ENCODE peak calls at places on chromosome 17, in eight cellular contexts. L is tibial artery, D is SK-N-SH, X is mesothelial cell of epicardium, O is AG10803, A is endothelial cell, W is ovary, J is A549. R is an unnamed sample.
A peak's percentile ranks its signal among the peaks of the same experiment; 100 is the strongest.

GRCh38 chr17:29789186-29790170 is 140.6 kb downstream of the SSH2 start:
- DNase-seq in L (no peak), D (no peak), X (no peak), O (peak; percentile 41), A (no peak), W (no peak), J (no peak), R (no peak)

GRCh38 chr17:67280279-67280678 is 35.3 kb upstream of the HELZ start:
- DNase-seq in L (no peak), D (no peak), X (no peak), O (no peak), A (no peak), W (no peak), J (no peak), R (no peak)

GRCh38 chr17:83181991-83182619 is 102.7 kb downstream of the METRNL start:
- DNase-seq in L (peak; percentile 62), D (no peak), X (no peak), O (no peak), A (no peak), W (no peak), J (no peak), R (peak; percentile 66)

GRCh38 chr17:45006927-45007461 is 38.9 kb upstream of the C1QL1 start:
- DNase-seq in L (no peak), D (peak; percentile 50), X (no peak), O (no peak), A (no peak), W (no peak), J (no peak), R (no peak)

GRCh38 chr17:17527534-17527933 is 31.3 kb upstream of the RASD1 start:
- DNase-seq in L (no peak), D (no peak), X (no peak), O (no peak), A (no peak), W (no peak), J (no peak), R (no peak)

GRCh38 chr17:5379351-5380107 is 39.9 kb downstream of the NUP88 start:
- DNase-seq in L (no peak), D (no peak), X (no peak), O (no peak), A (no peak), W (no peak), J (no peak), R (no peak)

GRCh38 chr17:56707312-56708219 is 114.1 kb downstream of the NOG start:
- DNase-seq in L (no peak), D (no peak), X (peak; percentile 29), O (peak; percentile 37), A (no peak), W (no peak), J (no peak), R (no peak)

GRCh38 chr17:42000399-42001076 is 16.7 kb downstream of the DNAJC7 start:
- DNase-seq in L (no peak), D (no peak), X (no peak), O (no peak), A (no peak), W (no peak), J (no peak), R (no peak)

GRCh38 chr17:21194688-21195087 is 19.3 kb downstream of the TMEM11 start:
- DNase-seq in L (no peak), D (peak; percentile 70), X (no peak), O (peak; percentile 80), A (no peak), W (peak; percentile 83), J (no peak), R (no peak)

GRCh38 chr17:4953461-4953961 is 2.6 kb downstream of the ENO3 start:
- DNase-seq in L (no peak), D (no peak), X (no peak), O (peak; percentile 88), A (no peak), W (no peak), J (no peak), R (no peak)

GRCh38 chr17:79933863-79934652 is 94.8 kb upstream of the CBX4 start:
- DNase-seq in L (no peak), D (no peak), X (no peak), O (no peak), A (no peak), W (no peak), J (peak; percentile 58), R (no peak)

GRCh38 chr17:51166987-51167931 is 1.0 kb downstream of the NME2 start:
- DNase-seq in L (no peak), D (peak; percentile 95), X (peak; percentile 51), O (peak; percentile 20), A (peak; percentile 79), W (peak; percentile 50), J (peak; percentile 62), R (peak; percentile 80)

GRCh38 chr17:64972611-64973010 is 53.3 kb upstream of the LRRC37A3 start:
- DNase-seq in L (no peak), D (no peak), X (no peak), O (no peak), A (no peak), W (no peak), J (no peak), R (no peak)

GRCh38 chr17:50899005-50899460 is 32.9 kb upstream of the TOB1 start:
- DNase-seq in L (no peak), D (no peak), X (no peak), O (no peak), A (no peak), W (no peak), J (no peak), R (no peak)

GRCh38 chr17:68707032-68707431 is 105.9 kb upstream of the FAM20A start:
- DNase-seq in L (no peak), D (no peak), X (no peak), O (peak; percentile 86), A (no peak), W (no peak), J (no peak), R (no peak)

GRCh38 chr17:48478224-48479013 is 48.4 kb upstream of the SKAP1 start:
- DNase-seq in L (no peak), D (no peak), X (no peak), O (peak; percentile 21), A (no peak), W (no peak), J (no peak), R (no peak)

GRCh38 chr17:38609280-38610031 is 3.7 kb upstream of the SRCIN1 start:
- DNase-seq in L (no peak), D (no peak), X (no peak), O (no peak), A (no peak), W (no peak), J (no peak), R (no peak)
- TF ChIP-seq CTCF in L (no peak), D (no peak), X (no peak), O (no peak), A (no peak), W (no peak), J (no peak), R (no peak)

DNA sequence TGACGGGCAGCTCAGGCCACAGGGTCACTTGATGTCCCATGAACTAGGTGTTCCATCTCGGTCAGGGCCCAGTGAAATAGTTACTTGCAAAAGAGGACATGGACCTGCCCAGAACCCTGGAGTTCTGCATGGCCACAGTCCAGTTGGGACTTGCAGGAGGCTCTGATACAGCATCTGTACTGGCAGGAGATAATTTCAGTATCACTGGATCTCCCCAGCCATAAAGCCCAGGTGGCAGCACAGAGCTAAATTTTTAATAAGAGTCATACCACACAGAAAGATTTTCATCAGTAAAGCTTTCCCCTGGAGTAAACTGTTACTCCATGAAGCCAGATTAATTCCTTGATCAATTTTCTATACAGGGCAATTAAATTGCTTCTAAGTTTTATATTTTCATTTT is 18.0 kb upstream of the SLC16A5 start:
- DNase-seq in L (no peak), D (peak; percentile 58), X (no peak), O (peak; percentile 33), A (no peak), W (no peak), J (peak; percentile 68), R (no peak)
- TF ChIP-seq CTCF in L (no peak), D (peak; percentile 52), X (peak; percentile 11), O (peak; percentile 55), A (no peak), W (no peak), J (peak; percentile 78), R (peak; percentile 19)

GRCh38 chr17:78202666-78203065 is 11.4 kb upstream of the BIRC5 start:
- DNase-seq in L (no peak), D (no peak), X (no peak), O (no peak), A (no peak), W (no peak), J (no peak), R (no peak)

GRCh38 chr17:78205124-78205775 is 8.8 kb upstream of the BIRC5 start:
- DNase-seq in L (no peak), D (no peak), X (no peak), O (no peak), A (no peak), W (no peak), J (no peak), R (no peak)

GRCh38 chr17:78204387-78205123 is 9.5 kb upstream of the BIRC5 start:
- DNase-seq in L (no peak), D (no peak), X (no peak), O (no peak), A (no peak), W (no peak), J (no peak), R (no peak)

GRCh38 chr17:78208486-78208885 is 5.6 kb upstream of the BIRC5 start:
- DNase-seq in L (no peak), D (no peak), X (no peak), O (no peak), A (no peak), W (no peak), J (no peak), R (no peak)

GRCh38 chr17:78206298-78206697 is 7.8 kb upstream of the BIRC5 start:
- DNase-seq in L (no peak), D (no peak), X (no peak), O (no peak), A (no peak), W (no peak), J (no peak), R (no peak)
- TF ChIP-seq CTCF in L (no peak), D (peak; percentile 16), X (no peak), O (no peak), A (no peak), W (no peak), J (peak; percentile 6), R (no peak)

GRCh38 chr17:73331060-73331459 is 19.3 kb upstream of the CDC42EP4 start:
- DNase-seq in L (no peak), D (no peak), X (no peak), O (no peak), A (no peak), W (no peak), J (no peak), R (no peak)

GRCh38 chr17:73324711-73325526 is 13.1 kb upstream of the CDC42EP4 start:
- DNase-seq in L (no peak), D (peak; percentile 55), X (no peak), O (no peak), A (no peak), W (no peak), J (no peak), R (no peak)

GRCh38 chr17:73320601-73321264 is 8.9 kb upstream of the CDC42EP4 start:
- DNase-seq in L (no peak), D (peak; percentile 54), X (no peak), O (no peak), A (no peak), W (no peak), J (no peak), R (no peak)

GRCh38 chr17:73323622-73324455 is 12.0 kb upstream of the CDC42EP4 start:
- DNase-seq in L (no peak), D (peak; percentile 41), X (no peak), O (peak; percentile 54), A (no peak), W (no peak), J (no peak), R (no peak)

GRCh38 chr17:73325527-73325842 is 13.7 kb upstream of the CDC42EP4 start:
- DNase-seq in L (peak; percentile 78), D (no peak), X (no peak), O (peak; percentile 95), A (no peak), W (no peak), J (no peak), R (no peak)
- TF ChIP-seq CTCF in L (peak; percentile 13), D (no peak), X (no peak), O (peak; percentile 66), A (no peak), W (no peak), J (no peak), R (no peak)